ENCODE peak calls at places on chromosomes 1 and 21, in eight cellular contexts. One of them, this sample, is unnamed.

GRCh38 chr1:28860332-28861073 is 48.5 kb downstream of the OPRD1 start:
- DNase-seq in fibroblast of the aortic adventitia: peak; percentile 14
- DNase-seq in fibroblast of pulmonary artery: peak; percentile 16
- DNase-seq in cardiac fibroblast: peak; percentile 26
- DNase-seq in type B pancreatic cell: no peak
- DNase-seq in cardiac muscle cell: no peak
- DNase-seq in esophagus squamous epithelium: no peak
- DNase-seq in body of pancreas: no peak
- DNase-seq in this sample: peak; percentile 53

GRCh38 chr1:215888159-215888558 is 321.1 kb downstream of the KCTD3 start:
- DNase-seq in type B pancreatic cell: no peak
- DNase-seq in fibroblast of pulmonary artery: no peak
- DNase-seq in cardiac fibroblast: no peak
- DNase-seq in fibroblast of the aortic adventitia: no peak
- DNase-seq in cardiac muscle cell: no peak
- DNase-seq in esophagus squamous epithelium: no peak
- DNase-seq in body of pancreas: no peak
- DNase-seq in this sample: no peak

GRCh38 chr1:201224671-201225400 is 34.2 kb downstream of the IGFN1 start:
- DNase-seq in fibroblast of pulmonary artery: peak; percentile 16
- DNase-seq in type B pancreatic cell: peak; percentile 52
- DNase-seq in fibroblast of the aortic adventitia: peak; percentile 15
- DNase-seq in cardiac fibroblast: peak; percentile 65
- DNase-seq in cardiac muscle cell: no peak
- DNase-seq in body of pancreas: no peak
- DNase-seq in esophagus squamous epithelium: no peak
- DNase-seq in this sample: no peak

GRCh38 chr21:37368536-37369279 is 2.1 kb downstream of the DYRK1A start:
- DNase-seq in type B pancreatic cell: no peak
- DNase-seq in body of pancreas: no peak
- DNase-seq in cardiac muscle cell: no peak
- DNase-seq in fibroblast of pulmonary artery: no peak
- DNase-seq in fibroblast of the aortic adventitia: peak; percentile 58
- DNase-seq in cardiac fibroblast: peak; percentile 73
- DNase-seq in esophagus squamous epithelium: no peak
- DNase-seq in this sample: no peak

GRCh38 chr1:183600136-183600535 is 9.9 kb upstream of the NCF2 start:
- DNase-seq in fibroblast of pulmonary artery: peak; percentile 97
- DNase-seq in cardiac muscle cell: no peak
- DNase-seq in type B pancreatic cell: no peak
- DNase-seq in cardiac fibroblast: peak; percentile 97
- DNase-seq in body of pancreas: peak; percentile 47
- DNase-seq in esophagus squamous epithelium: no peak
- DNase-seq in fibroblast of the aortic adventitia: peak; percentile 99
- DNase-seq in this sample: no peak

GRCh38 chr1:204962742-204963632 is 80.0 kb upstream of the CNTN2 start:
- DNase-seq in fibroblast of the aortic adventitia: peak; percentile 7
- DNase-seq in type B pancreatic cell: no peak
- DNase-seq in cardiac muscle cell: no peak
- DNase-seq in fibroblast of pulmonary artery: no peak
- DNase-seq in esophagus squamous epithelium: no peak
- DNase-seq in body of pancreas: no peak
- DNase-seq in cardiac fibroblast: no peak
- DNase-seq in this sample: no peak

GRCh38 chr1:204480515-204480914 is 14.1 kb downstream of the PIK3C2B start:
- DNase-seq in cardiac fibroblast: no peak
- DNase-seq in esophagus squamous epithelium: no peak
- DNase-seq in fibroblast of pulmonary artery: no peak
- DNase-seq in body of pancreas: no peak
- DNase-seq in type B pancreatic cell: no peak
- DNase-seq in cardiac muscle cell: no peak
- DNase-seq in fibroblast of the aortic adventitia: no peak
- DNase-seq in this sample: peak; percentile 33

GRCh38 chr1:201845331-201846083 is 16.6 kb downstream of the IPO9 start:
- DNase-seq in fibroblast of the aortic adventitia: no peak
- DNase-seq in esophagus squamous epithelium: no peak
- DNase-seq in body of pancreas: no peak
- DNase-seq in cardiac muscle cell: no peak
- DNase-seq in cardiac fibroblast: peak; percentile 64
- DNase-seq in fibroblast of pulmonary artery: no peak
- DNase-seq in type B pancreatic cell: no peak
- DNase-seq in this sample: no peak

GRCh38 chr1:27044613-27045091 is 32.0 kb upstream of the TENT5B start:
- DNase-seq in body of pancreas: peak; percentile 88
- DNase-seq in fibroblast of the aortic adventitia: peak; percentile 82
- DNase-seq in cardiac fibroblast: peak; percentile 83
- DNase-seq in fibroblast of pulmonary artery: peak; percentile 81
- DNase-seq in cardiac muscle cell: peak; percentile 90
- DNase-seq in type B pancreatic cell: peak; percentile 93
- DNase-seq in esophagus squamous epithelium: no peak
- DNase-seq in this sample: peak; percentile 97

GRCh38 chr1:203133969-203134725 is 6.6 kb downstream of the ADORA1 start:
- DNase-seq in esophagus squamous epithelium: no peak
- DNase-seq in body of pancreas: peak; percentile 42
- DNase-seq in cardiac muscle cell: no peak
- DNase-seq in cardiac fibroblast: peak; percentile 35
- DNase-seq in fibroblast of the aortic adventitia: peak; percentile 62
- DNase-seq in type B pancreatic cell: no peak
- DNase-seq in fibroblast of pulmonary artery: peak; percentile 93
- DNase-seq in this sample: no peak

GRCh38 chr1:27342778-27343638 is 1.2 kb downstream of the SYTL1 start:
- DNase-seq in type B pancreatic cell: no peak
- DNase-seq in cardiac fibroblast: no peak
- DNase-seq in fibroblast of pulmonary artery: no peak
- DNase-seq in cardiac muscle cell: peak; percentile 65
- DNase-seq in body of pancreas: peak; percentile 78
- DNase-seq in esophagus squamous epithelium: no peak
- DNase-seq in fibroblast of the aortic adventitia: no peak
- DNase-seq in this sample: peak; percentile 34

GRCh38 chr1:11788549-11789053 is 17.2 kb downstream of the MTHFR start:
- DNase-seq in cardiac muscle cell: no peak
- DNase-seq in body of pancreas: no peak
- DNase-seq in esophagus squamous epithelium: no peak
- DNase-seq in type B pancreatic cell: no peak
- DNase-seq in fibroblast of the aortic adventitia: no peak
- DNase-seq in cardiac fibroblast: no peak
- DNase-seq in fibroblast of pulmonary artery: no peak
- DNase-seq in this sample: no peak

GRCh38 chr21:25338415-25338814 is 268.9 kb downstream of the MRPL39 start:
- DNase-seq in esophagus squamous epithelium: no peak
- DNase-seq in cardiac fibroblast: no peak
- DNase-seq in body of pancreas: no peak
- DNase-seq in type B pancreatic cell: no peak
- DNase-seq in fibroblast of pulmonary artery: no peak
- DNase-seq in cardiac muscle cell: peak; percentile 1
- DNase-seq in fibroblast of the aortic adventitia: no peak
- DNase-seq in this sample: no peak

GRCh38 chr21:42555756-42556438 is 42.2 kb downstream of the SLC37A1 start:
- DNase-seq in fibroblast of pulmonary artery: no peak
- DNase-seq in fibroblast of the aortic adventitia: no peak
- DNase-seq in esophagus squamous epithelium: no peak
- DNase-seq in cardiac muscle cell: no peak
- DNase-seq in body of pancreas: no peak
- DNase-seq in cardiac fibroblast: no peak
- DNase-seq in type B pancreatic cell: no peak
- DNase-seq in this sample: no peak

GRCh38 chr1:25626018-25626417 is 9.4 kb downstream of the MAN1C1 start:
- DNase-seq in esophagus squamous epithelium: no peak
- DNase-seq in cardiac muscle cell: no peak
- DNase-seq in cardiac fibroblast: no peak
- DNase-seq in type B pancreatic cell: no peak
- DNase-seq in fibroblast of pulmonary artery: no peak
- DNase-seq in fibroblast of the aortic adventitia: no peak
- DNase-seq in body of pancreas: no peak
- DNase-seq in this sample: no peak
- TF ChIP-seq CTCF in esophagus squamous epithelium: no peak
- TF ChIP-seq CTCF in cardiac muscle cell: no peak
- TF ChIP-seq CTCF in cardiac fibroblast: no peak
- TF ChIP-seq CTCF in type B pancreatic cell: no peak
- TF ChIP-seq CTCF in fibroblast of pulmonary artery: no peak
- TF ChIP-seq CTCF in fibroblast of the aortic adventitia: no peak
- TF ChIP-seq CTCF in body of pancreas: no peak
- TF ChIP-seq CTCF in this sample: no peak

GRCh38 chr21:45540601-45540970 is 1.7 kb downstream of the SLC19A1 start:
- DNase-seq in cardiac muscle cell: no peak
- DNase-seq in type B pancreatic cell: peak; percentile 55
- DNase-seq in cardiac fibroblast: no peak
- DNase-seq in fibroblast of the aortic adventitia: peak; percentile 42
- DNase-seq in esophagus squamous epithelium: no peak
- DNase-seq in body of pancreas: peak; percentile 0
- DNase-seq in fibroblast of pulmonary artery: no peak
- DNase-seq in this sample: no peak

GRCh38 chr21:45542667-45543370 is 579 bp upstream of the SLC19A1 start:
- DNase-seq in esophagus squamous epithelium: no peak
- DNase-seq in cardiac fibroblast: no peak
- DNase-seq in body of pancreas: peak; percentile 22
- DNase-seq in type B pancreatic cell: peak; percentile 69
- DNase-seq in fibroblast of the aortic adventitia: no peak
- DNase-seq in cardiac muscle cell: no peak
- DNase-seq in fibroblast of pulmonary artery: no peak
- DNase-seq in this sample: no peak

GRCh38 chr21:45539796-45540600 is 2.2 kb downstream of the SLC19A1 start:
- DNase-seq in cardiac fibroblast: no peak
- DNase-seq in type B pancreatic cell: peak; percentile 63
- DNase-seq in fibroblast of the aortic adventitia: no peak
- DNase-seq in cardiac muscle cell: no peak
- DNase-seq in esophagus squamous epithelium: no peak
- DNase-seq in body of pancreas: no peak
- DNase-seq in fibroblast of pulmonary artery: no peak
- DNase-seq in this sample: no peak

GRCh38 chr21:45542242-45542666 is at the start of gene SLC19A1:
- DNase-seq in fibroblast of the aortic adventitia: peak; percentile 46
- DNase-seq in esophagus squamous epithelium: no peak
- DNase-seq in fibroblast of pulmonary artery: peak; percentile 59
- DNase-seq in cardiac muscle cell: peak; percentile 79
- DNase-seq in type B pancreatic cell: peak; percentile 84
- DNase-seq in cardiac fibroblast: peak; percentile 43
- DNase-seq in body of pancreas: peak; percentile 60
- DNase-seq in this sample: peak; percentile 80

DNA sequence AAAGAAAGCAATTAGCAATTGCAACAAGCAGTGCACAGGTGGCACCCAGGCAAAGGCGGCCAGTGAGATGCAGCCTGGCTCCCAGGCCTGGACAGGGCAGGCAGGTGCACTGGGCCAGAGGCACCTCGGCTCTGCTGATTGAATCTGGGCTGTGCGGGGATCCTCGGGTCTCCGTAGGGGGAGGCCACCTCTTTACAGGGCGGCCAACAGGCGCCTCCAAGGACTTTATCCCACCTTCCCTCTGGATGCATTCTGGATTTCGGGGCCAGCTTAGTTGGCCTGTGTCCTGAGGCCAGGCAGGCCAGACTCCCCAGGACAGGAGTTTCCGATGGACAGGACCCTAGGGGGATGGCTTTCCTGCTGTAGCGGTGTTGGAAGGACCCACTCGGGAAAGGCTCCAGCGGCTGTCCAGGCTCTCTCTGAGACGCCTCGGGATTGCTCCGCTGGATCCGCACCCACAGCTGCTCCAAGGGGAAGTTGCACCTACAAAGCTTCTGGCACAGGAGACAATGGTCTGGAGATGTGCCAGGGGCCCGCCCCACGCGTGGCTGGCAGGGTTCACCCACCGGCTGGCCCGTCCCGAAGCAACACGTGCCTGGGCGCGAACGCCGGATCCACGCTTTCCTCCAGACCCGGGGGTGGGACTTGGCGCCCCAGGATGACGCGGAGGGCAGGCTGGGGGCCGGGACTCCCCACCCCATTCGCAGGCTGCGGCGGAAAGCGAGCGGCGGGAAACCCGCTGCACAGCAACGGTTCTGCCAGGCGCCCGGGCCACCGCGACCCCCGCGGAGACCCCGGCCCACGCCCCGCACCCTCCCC is 810 bp downstream of the SLC19A1 start:
- DNase-seq in fibroblast of pulmonary artery: peak; percentile 70
- DNase-seq in cardiac muscle cell: peak; percentile 39
- DNase-seq in type B pancreatic cell: peak; percentile 73
- DNase-seq in cardiac fibroblast: peak; percentile 57
- DNase-seq in fibroblast of the aortic adventitia: peak; percentile 70
- DNase-seq in esophagus squamous epithelium: no peak
- DNase-seq in body of pancreas: peak; percentile 76
- DNase-seq in this sample: no peak
- TF ChIP-seq CTCF in fibroblast of pulmonary artery: no peak
- TF ChIP-seq CTCF in cardiac muscle cell: no peak
- TF ChIP-seq CTCF in type B pancreatic cell: no peak
- TF ChIP-seq CTCF in cardiac fibroblast: no peak
- TF ChIP-seq CTCF in fibroblast of the aortic adventitia: no peak
- TF ChIP-seq CTCF in esophagus squamous epithelium: no peak
- TF ChIP-seq CTCF in body of pancreas: no peak
- TF ChIP-seq CTCF in this sample: no peak

DNA sequence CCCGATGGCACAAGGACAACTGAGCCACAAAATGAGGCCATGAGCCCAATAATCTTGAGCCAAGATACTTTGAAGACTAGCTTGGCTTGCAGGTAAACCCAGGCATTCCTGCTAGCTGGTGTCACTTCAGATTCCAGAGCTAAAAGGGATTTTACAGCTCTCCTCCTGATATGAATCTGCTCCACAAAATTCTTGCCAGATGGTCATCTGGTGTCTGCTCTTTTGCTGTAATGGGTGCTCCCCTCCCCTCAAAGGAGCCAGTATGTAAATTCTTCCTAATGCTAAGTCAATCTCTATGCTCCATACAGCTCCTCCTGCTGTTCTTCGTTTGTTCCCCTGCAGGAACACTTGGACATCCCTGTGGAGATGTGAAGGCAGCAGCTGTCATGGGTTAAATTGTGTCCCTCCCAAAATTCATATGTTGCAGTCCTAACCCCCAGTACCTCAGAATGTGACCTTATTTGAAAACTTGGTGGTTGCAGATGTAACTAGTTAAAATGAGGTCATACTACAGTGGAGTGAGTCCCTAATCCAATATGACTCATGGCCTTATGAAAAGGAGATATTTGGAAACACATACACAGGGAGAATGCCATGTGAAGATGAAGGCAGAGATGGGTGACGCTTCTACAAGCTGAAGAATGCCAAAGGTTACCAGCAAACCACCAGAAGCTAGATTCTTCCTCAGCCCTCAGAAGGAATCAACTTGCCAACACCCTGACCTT is 180.6 kb upstream of the PALMD start:
- DNase-seq in fibroblast of the aortic adventitia: peak; percentile 73
- DNase-seq in type B pancreatic cell: no peak
- DNase-seq in cardiac fibroblast: peak; percentile 79
- DNase-seq in body of pancreas: no peak
- DNase-seq in esophagus squamous epithelium: no peak
- DNase-seq in fibroblast of pulmonary artery: peak; percentile 44
- DNase-seq in cardiac muscle cell: no peak
- DNase-seq in this sample: no peak
- TF ChIP-seq CTCF in fibroblast of the aortic adventitia: no peak
- TF ChIP-seq CTCF in type B pancreatic cell: no peak
- TF ChIP-seq CTCF in cardiac fibroblast: no peak
- TF ChIP-seq CTCF in body of pancreas: no peak
- TF ChIP-seq CTCF in esophagus squamous epithelium: no peak
- TF ChIP-seq CTCF in fibroblast of pulmonary artery: no peak
- TF ChIP-seq CTCF in cardiac muscle cell: no peak
- TF ChIP-seq CTCF in this sample: no peak

GRCh38 chr1:6580588-6581270 is 935 bp downstream of the ZBTB48 start:
- DNase-seq in type B pancreatic cell: no peak
- DNase-seq in fibroblast of the aortic adventitia: no peak
- DNase-seq in fibroblast of pulmonary artery: no peak
- DNase-seq in body of pancreas: peak; percentile 73
- DNase-seq in cardiac fibroblast: peak; percentile 19
- DNase-seq in cardiac muscle cell: no peak
- DNase-seq in esophagus squamous epithelium: no peak
- DNase-seq in this sample: no peak
- TF ChIP-seq CTCF in type B pancreatic cell: peak; percentile 27
- TF ChIP-seq CTCF in fibroblast of the aortic adventitia: peak; percentile 14
- TF ChIP-seq CTCF in fibroblast of pulmonary artery: no peak
- TF ChIP-seq CTCF in body of pancreas: no peak
- TF ChIP-seq CTCF in cardiac fibroblast: peak; percentile 13
- TF ChIP-seq CTCF in cardiac muscle cell: no peak
- TF ChIP-seq CTCF in esophagus squamous epithelium: no peak
- TF ChIP-seq CTCF in this sample: no peak

GRCh38 chr1:114620419-114620818 is 39.0 kb upstream of the BCAS2 start:
- DNase-seq in body of pancreas: no peak
- DNase-seq in cardiac muscle cell: no peak
- DNase-seq in cardiac fibroblast: no peak
- DNase-seq in fibroblast of the aortic adventitia: no peak
- DNase-seq in type B pancreatic cell: no peak
- DNase-seq in esophagus squamous epithelium: no peak
- DNase-seq in fibroblast of pulmonary artery: no peak
- DNase-seq in this sample: no peak
- TF ChIP-seq CTCF in body of pancreas: no peak
- TF ChIP-seq CTCF in cardiac muscle cell: no peak
- TF ChIP-seq CTCF in cardiac fibroblast: no peak
- TF ChIP-seq CTCF in fibroblast of the aortic adventitia: no peak
- TF ChIP-seq CTCF in type B pancreatic cell: no peak
- TF ChIP-seq CTCF in esophagus squamous epithelium: no peak
- TF ChIP-seq CTCF in fibroblast of pulmonary artery: no peak
- TF ChIP-seq CTCF in this sample: no peak